ENCODE peak calls at places on chromosomes 4 and X, in nine cellular contexts. Y is activated B cell treated with CpG ODN at 0.5 μM for 24 hours, Z is nephron progenitor cell, G is NB4, E is brain microvascular endothelial cell, A is foreskin fibroblast, H is kidney epithelial cell, K is progenitor cell of endocrine pancreas, I is mesothelial cell of epicardium. L is an unnamed sample.

GRCh38 chrX:113929004-113929403 is 654.9 kb upstream of the HTR2C start:
- DNase-seq in Y (no peak), Z (peak), G (peak), E (peak), A (no peak), H (peak), K (peak), I (no peak), L (peak)

GRCh38 chr4:177385576-177386320 is 56.5 kb downstream of the AGA start:
- DNase-seq in Y (no peak), Z (no peak), G (no peak), E (no peak), A (no peak), H (no peak), K (no peak), I (no peak), L (no peak)

GRCh38 chr4:82372502-82372873 is 1.3 kb downstream of the HNRNPD start:
- DNase-seq in Y (no peak), Z (peak), G (peak), E (peak), A (peak), H (no peak), K (no peak), I (no peak), L (no peak)

GRCh38 chr4:154088741-154089140 is 299.9 kb upstream of the SFRP2 start:
- DNase-seq in Y (no peak), Z (no peak), G (no peak), E (peak), A (no peak), H (no peak), K (no peak), I (no peak), L (no peak)

GRCh38 chr4:54842226-54843055 is 184.7 kb downstream of the KIT start:
- DNase-seq in Y (no peak), Z (no peak), G (no peak), E (no peak), A (no peak), H (no peak), K (no peak), I (no peak), L (no peak)

GRCh38 chr4:20520901-20521300 is 179.4 kb upstream of the PACRGL start:
- DNase-seq in Y (no peak), Z (no peak), G (no peak), E (peak), A (peak), H (peak), K (no peak), I (no peak), L (no peak)

GRCh38 chr4:100707786-100708185 is 190.0 kb upstream of the EMCN start:
- DNase-seq in Y (no peak), Z (no peak), G (no peak), E (no peak), A (peak), H (no peak), K (no peak), I (no peak), L (no peak)

GRCh38 chr4:169243808-169244207 is 26.9 kb downstream of the SH3RF1 start:
- DNase-seq in Y (no peak), Z (no peak), G (no peak), E (peak), A (peak), H (no peak), K (no peak), I (no peak), L (peak)

GRCh38 chrX:143536176-143536575 is 18.9 kb upstream of the SPANXN3 start:
- DNase-seq in Y (no peak), Z (no peak), G (no peak), E (no peak), A (no peak), H (no peak), K (no peak), I (no peak), L (no peak)

DNA sequence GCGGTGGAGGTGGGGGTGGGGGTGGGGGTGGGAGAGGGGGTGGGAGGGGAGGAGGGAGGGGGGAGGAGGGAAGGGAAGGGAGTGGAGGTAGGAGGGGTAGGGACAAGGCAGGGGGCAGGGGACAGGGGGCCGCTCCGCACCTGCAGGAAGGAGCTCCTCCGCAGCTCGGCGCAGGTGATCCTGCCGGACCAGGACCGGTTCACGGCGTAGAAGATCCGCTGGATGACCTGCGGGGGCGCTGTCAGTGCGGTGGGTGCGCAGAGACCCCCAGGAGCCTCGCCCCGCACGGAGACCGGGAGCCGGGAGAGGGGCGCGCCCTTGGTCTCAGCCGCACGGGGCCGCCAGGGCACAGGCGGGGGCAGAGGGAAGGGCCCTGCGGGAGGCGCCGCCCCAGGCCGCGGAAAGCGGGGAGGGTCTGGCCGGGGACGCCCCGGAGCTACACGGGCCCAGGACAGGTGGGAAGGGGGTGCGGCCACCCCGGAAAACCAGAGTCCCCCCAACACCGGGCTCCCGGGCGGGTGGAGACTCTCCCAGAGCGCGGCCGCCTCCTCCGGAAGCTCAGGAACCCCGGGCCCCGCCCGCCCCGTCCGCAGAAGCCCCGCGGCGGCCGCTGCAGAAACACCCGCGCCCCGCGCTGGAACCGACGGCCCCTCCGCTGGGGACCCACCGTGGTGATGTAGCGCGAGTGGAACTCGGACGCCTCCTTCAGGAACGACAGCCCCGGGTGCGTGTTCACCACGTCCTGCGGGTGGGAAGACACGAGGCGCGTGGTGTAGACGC is 27.6 kb upstream of the GTPBP6 start:
- DNase-seq in Y (no peak), Z (no peak), G (no peak), E (no peak), A (no peak), H (no peak), K (no peak), I (no peak), L (no peak)
- TF ChIP-seq CTCF in Y (no peak), Z (no peak), G (no peak), E (no peak), A (no peak), H (no peak), K (no peak), I (no peak), L (no peak)

GRCh38 chr4:80125252-80126177 is 52.5 kb upstream of the ANTXR2 start:
- DNase-seq in Y (no peak), Z (no peak), G (peak), E (no peak), A (peak), H (no peak), K (no peak), I (no peak), L (peak)
- TF ChIP-seq CTCF in Y (no peak), Z (no peak), G (peak), E (peak), A (peak), H (peak), K (peak), I (peak), L (peak)

GRCh38 chrX:141904262-141904661 is 568 bp downstream of the MAGEC1 start:
- DNase-seq in Y (no peak), Z (no peak), G (no peak), E (no peak), A (no peak), H (no peak), K (no peak), I (no peak), L (no peak)

GRCh38 chrX:141897690-141898089 is 6.0 kb upstream of the MAGEC1 start:
- DNase-seq in Y (no peak), Z (no peak), G (no peak), E (no peak), A (no peak), H (no peak), K (no peak), I (no peak), L (no peak)

GRCh38 chrX:141902366-141902765 is 1.3 kb upstream of the MAGEC1 start:
- DNase-seq in Y (no peak), Z (no peak), G (no peak), E (no peak), A (no peak), H (no peak), K (no peak), I (no peak), L (no peak)

DNA sequence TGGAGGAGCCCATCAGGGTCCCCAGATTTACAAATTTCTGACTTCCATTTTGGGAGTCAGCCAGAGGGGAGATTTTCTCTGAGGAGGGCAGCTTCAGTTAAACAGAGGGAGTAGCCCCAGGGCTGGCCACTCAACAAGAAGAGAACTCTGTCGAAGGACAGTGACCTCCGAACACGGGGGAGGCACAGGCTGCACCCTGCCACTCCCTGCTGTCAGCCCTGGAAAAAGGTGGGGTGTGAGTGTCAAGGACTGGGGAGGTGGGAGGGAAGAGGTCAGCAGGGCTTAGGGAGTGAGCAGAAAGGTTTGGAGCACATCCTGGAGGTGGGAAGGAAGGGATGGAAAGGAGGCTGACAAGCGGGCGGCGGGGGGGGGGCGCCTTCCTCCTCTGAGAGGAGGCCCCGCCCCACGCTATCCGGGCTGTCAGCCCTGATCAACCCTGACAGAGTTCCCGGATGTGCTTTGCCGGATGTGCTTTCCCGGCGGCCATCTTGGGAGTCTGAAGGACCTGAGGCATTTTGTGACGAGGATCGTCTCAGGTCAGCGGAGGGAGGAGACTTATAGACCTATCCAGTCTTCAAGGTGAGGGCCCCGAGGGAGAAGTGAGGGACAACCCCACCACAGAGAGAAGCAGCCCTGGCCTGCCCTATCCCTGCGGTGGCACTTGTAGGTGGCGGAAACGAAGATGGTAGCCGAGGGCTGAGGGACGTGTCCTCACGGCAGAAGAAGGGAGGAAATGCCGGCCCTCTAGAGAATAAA is at the start of gene MAGEC1:
- DNase-seq in Y (no peak), Z (no peak), G (no peak), E (no peak), A (no peak), H (no peak), K (no peak), I (no peak), L (no peak)
- TF ChIP-seq CTCF in Y (no peak), Z (no peak), G (no peak), E (no peak), A (no peak), H (no peak), K (no peak), I (no peak), L (no peak)

DNA sequence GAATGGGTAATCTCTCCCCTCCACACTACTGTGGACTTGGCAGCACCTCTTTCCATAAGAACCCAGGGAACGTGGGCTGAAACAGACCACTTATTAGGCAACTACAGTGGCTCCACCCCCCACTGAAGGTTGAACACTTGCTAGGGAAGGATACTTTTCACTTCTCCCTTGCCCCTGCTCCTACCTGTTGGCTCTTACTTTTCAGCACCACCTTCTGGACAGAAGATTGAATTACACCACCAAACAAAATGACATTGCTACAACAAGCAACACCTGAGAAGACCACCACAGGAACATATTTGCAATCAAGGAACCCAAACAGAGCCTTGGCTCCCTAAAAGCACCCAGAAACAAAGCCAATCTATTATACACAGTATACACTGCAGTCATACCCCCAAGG is 132.1 kb upstream of the CXCL13 start:
- DNase-seq in Y (no peak), Z (no peak), G (peak), E (no peak), A (peak), H (no peak), K (no peak), I (no peak), L (no peak)
- TF ChIP-seq CTCF in Y (no peak), Z (peak), G (peak), E (peak), A (peak), H (peak), K (peak), I (no peak), L (peak)

GRCh38 chr4:159258889-159259560 is 156.1 kb downstream of the RAPGEF2 start:
- DNase-seq in Y (no peak), Z (no peak), G (no peak), E (no peak), A (no peak), H (no peak), K (no peak), I (no peak), L (no peak)

GRCh38 chr4:159250751-159251325 is 148.0 kb downstream of the RAPGEF2 start:
- DNase-seq in Y (no peak), Z (no peak), G (no peak), E (no peak), A (no peak), H (no peak), K (no peak), I (no peak), L (no peak)

GRCh38 chr4:159252491-159252890 is 149.6 kb downstream of the RAPGEF2 start:
- DNase-seq in Y (no peak), Z (no peak), G (no peak), E (no peak), A (no peak), H (no peak), K (no peak), I (no peak), L (no peak)

GRCh38 chr4:159256037-159256436 is 153.2 kb downstream of the RAPGEF2 start:
- DNase-seq in Y (no peak), Z (no peak), G (no peak), E (no peak), A (no peak), H (no peak), K (no peak), I (no peak), L (no peak)
- TF ChIP-seq CTCF in Y (no peak), Z (no peak), G (peak), E (peak), A (no peak), H (no peak), K (no peak), I (no peak), L (no peak)

GRCh38 chrX:40155617-40156471 is 58.1 kb upstream of the BCOR start:
- DNase-seq in Y (no peak), Z (peak), G (no peak), E (no peak), A (peak), H (no peak), K (no peak), I (no peak), L (no peak)
- TF ChIP-seq CTCF in Y (no peak), Z (no peak), G (no peak), E (no peak), A (no peak), H (no peak), K (no peak), I (no peak), L (no peak)

L was measured in astrocyte of the cerebellum.